ENCODE peak calls at places on chromosomes 6 and 20, in four cellular contexts. B is retina, I is Calu3, A is HFF-Myc. R is an unnamed sample.

GRCh38 chr20:63686492-63687321 is 9.7 kb upstream of the TNFRSF6B start:
- DNase-seq in A (peak), I (peak), B (peak), R (no peak)

GRCh38 chr20:32971703-32972161 is 32.5 kb downstream of the SUN5 start:
- DNase-seq in I (peak), B (peak), A (no peak), R (no peak)

GRCh38 chr6:30615958-30616810 is 859 bp downstream of the PPP1R10 start:
- DNase-seq in I (peak), B (peak), A (no peak), R (no peak)

GRCh38 chr6:100719883-100720682 is 161.0 kb downstream of the ASCC3 start:
- DNase-seq in I (no peak), B (no peak), A (peak), R (peak)

GRCh38 chr6:44915111-44915510 is 413.0 kb upstream of the RUNX2 start:
- DNase-seq in B (no peak), A (no peak), I (no peak), R (no peak)

GRCh38 chr6:26249959-26250805 is 114.8 kb upstream of the BTN3A2 start:
- DNase-seq in A (no peak), I (peak), B (peak), R (no peak)

GRCh38 chr20:9409981-9410380 is 104.4 kb upstream of the LAMP5 start:
- DNase-seq in I (no peak), B (no peak), A (no peak), R (no peak)

GRCh38 chr6:139028242-139028657 is 295 bp upstream of the ABRACL start:
- DNase-seq in I (no peak), A (no peak), B (no peak), R (no peak)

GRCh38 chr20:51164732-51165530 is 142.0 kb upstream of the KCNG1 start:
- DNase-seq in A (no peak), I (no peak), B (no peak), R (no peak)

GRCh38 chr20:47878601-47879004 is 93.3 kb upstream of the SULF2 start:
- DNase-seq in I (no peak), A (no peak), B (no peak), R (no peak)

GRCh38 chr20:32762754-32763201 is 593 bp downstream of the DNMT3B start:
- DNase-seq in B (peak), A (no peak), I (peak), R (no peak)

GRCh38 chr20:46695888-46696287 is 6.6 kb upstream of the TP53RK start:
- DNase-seq in A (no peak), B (no peak), I (no peak), R (peak)

GRCh38 chr6:166167801-166168615 is at the start of gene TBXT:
- DNase-seq in B (peak), A (no peak), I (no peak), R (no peak)

GRCh38 chr6:25354078-25354940 is 75.1 kb downstream of the CARMIL1 start:
- DNase-seq in B (no peak), A (no peak), I (no peak), R (no peak)

R was measured in SK-N-MC.